ENCODE peak calls at places on chromosomes 6 and 20, in four cellular contexts. X, W, T and P are unnamed samples.

GRCh38 chr6:138691595-138692057 is 81.9 kb upstream of the CCDC28A start:
- DNase-seq in W (no peak), T (no peak), X (no peak), P (peak)

GRCh38 chr6:35240838-35241801 is 18.4 kb upstream of the ZNF76 start:
- DNase-seq in T (no peak), X (peak), W (peak), P (peak)

GRCh38 chr6:124658053-124658452 is 304.2 kb upstream of the RNF217 start:
- DNase-seq in X (no peak), W (no peak), T (no peak), P (no peak)

GRCh38 chr6:38184041-38184779 is 364.7 kb downstream of the ZFAND3 start:
- DNase-seq in X (peak), T (no peak), W (no peak), P (no peak)

GRCh38 chr20:16260911-16261310 is 312.3 kb downstream of the KIF16B start:
- DNase-seq in W (no peak), T (no peak), X (no peak), P (no peak)

GRCh38 chr6:146650799-146651481 is 52.2 kb downstream of the ADGB start:
- DNase-seq in T (no peak), W (no peak), X (no peak), P (no peak)

GRCh38 chr6:158031445-158032353 is 50.0 kb downstream of the SYNJ2 start:
- DNase-seq in T (no peak), W (peak), X (no peak), P (no peak)

GRCh38 chr6:157823001-157823522 is at the start of gene SNX9:
- DNase-seq in X (peak), T (peak), W (peak), P (peak)

GRCh38 chr6:49257549-49257948 is 205.5 kb downstream of the MMUT start:
- DNase-seq in W (no peak), T (no peak), X (no peak), P (no peak)

GRCh38 chr6:50361641-50362331 is 312.1 kb upstream of the DEFB112 start:
- DNase-seq in X (no peak), T (no peak), W (no peak), P (no peak)

GRCh38 chr20:21456207-21456606 is 57.7 kb downstream of the NKX2-2 start:
- DNase-seq in W (no peak), X (no peak), T (no peak), P (no peak)

GRCh38 chr6:27334141-27334540 is 22.1 kb upstream of the POM121L2 start:
- DNase-seq in W (no peak), T (no peak), X (no peak), P (no peak)

GRCh38 chr6:87730310-87730709 is 28.3 kb upstream of the AKIRIN2 start:
- DNase-seq in T (peak), X (no peak), W (no peak), P (no peak)

GRCh38 chr6:130843575-130844320 is 16.5 kb downstream of the SMLR1 start:
- DNase-seq in W (no peak), T (no peak), X (no peak), P (no peak)

GRCh38 chr6:18242062-18242851 is 22.1 kb downstream of the DEK start:
- DNase-seq in W (no peak), T (no peak), X (no peak), P (no peak)

GRCh38 chr6:34242252-34243130 is 5.8 kb downstream of the HMGA1 start:
- DNase-seq in X (no peak), W (peak), T (no peak), P (no peak)

DNA sequence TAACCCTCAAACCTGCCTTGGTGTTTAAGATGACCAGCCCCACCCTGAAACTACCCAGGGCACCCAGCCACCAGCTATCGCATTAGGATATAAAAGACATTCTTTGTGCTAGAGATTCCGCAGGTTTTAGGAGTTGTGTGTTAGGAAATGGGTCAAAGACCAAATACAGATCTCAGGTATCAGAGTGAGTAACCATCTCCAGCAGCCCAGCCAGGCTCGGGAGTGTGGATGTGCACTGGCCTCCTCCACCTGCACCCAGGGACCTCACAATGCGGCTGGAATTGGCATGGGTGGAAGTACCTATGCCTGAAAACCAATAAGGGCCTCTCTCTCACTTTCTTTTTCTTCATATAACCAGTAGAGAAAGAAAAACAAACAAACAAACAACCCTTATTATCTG is 51.1 kb upstream of the CST7 start:
- DNase-seq in T (no peak), W (no peak), X (no peak), P (no peak)
- TF ChIP-seq CTCF in T (no peak), W (no peak), X (no peak), P (no peak)

GRCh38 chr6:3206339-3207015 is 21.0 kb downstream of the TUBB2B start:
- DNase-seq in T (no peak), X (no peak), W (no peak), P (no peak)
- TF ChIP-seq CTCF in T (no peak), X (no peak), W (no peak), P (no peak)

GRCh38 chr6:36978687-36979086 is 7.3 kb downstream of the MTCH1 start:
- DNase-seq in W (no peak), T (no peak), X (no peak), P (no peak)

GRCh38 chr6:36976509-36976908 is 9.5 kb downstream of the MTCH1 start:
- DNase-seq in X (no peak), W (no peak), T (no peak), P (no peak)

GRCh38 chr6:36976931-36977330 is 9.1 kb downstream of the MTCH1 start:
- DNase-seq in X (no peak), W (no peak), T (no peak), P (no peak)

GRCh38 chr6:36976005-36976261 is 10.1 kb downstream of the MTCH1 start:
- DNase-seq in W (no peak), X (no peak), T (no peak), P (no peak)

GRCh38 chr6:36977470-36977941 is 8.5 kb downstream of the MTCH1 start:
- DNase-seq in T (no peak), W (no peak), X (peak), P (no peak)
- TF ChIP-seq CTCF in T (peak), W (peak), X (peak), P (peak)

GRCh38 chr6:121794630-121795029 is 359.2 kb downstream of the GJA1 start:
- DNase-seq in X (no peak), T (no peak), W (no peak), P (no peak)

DNA sequence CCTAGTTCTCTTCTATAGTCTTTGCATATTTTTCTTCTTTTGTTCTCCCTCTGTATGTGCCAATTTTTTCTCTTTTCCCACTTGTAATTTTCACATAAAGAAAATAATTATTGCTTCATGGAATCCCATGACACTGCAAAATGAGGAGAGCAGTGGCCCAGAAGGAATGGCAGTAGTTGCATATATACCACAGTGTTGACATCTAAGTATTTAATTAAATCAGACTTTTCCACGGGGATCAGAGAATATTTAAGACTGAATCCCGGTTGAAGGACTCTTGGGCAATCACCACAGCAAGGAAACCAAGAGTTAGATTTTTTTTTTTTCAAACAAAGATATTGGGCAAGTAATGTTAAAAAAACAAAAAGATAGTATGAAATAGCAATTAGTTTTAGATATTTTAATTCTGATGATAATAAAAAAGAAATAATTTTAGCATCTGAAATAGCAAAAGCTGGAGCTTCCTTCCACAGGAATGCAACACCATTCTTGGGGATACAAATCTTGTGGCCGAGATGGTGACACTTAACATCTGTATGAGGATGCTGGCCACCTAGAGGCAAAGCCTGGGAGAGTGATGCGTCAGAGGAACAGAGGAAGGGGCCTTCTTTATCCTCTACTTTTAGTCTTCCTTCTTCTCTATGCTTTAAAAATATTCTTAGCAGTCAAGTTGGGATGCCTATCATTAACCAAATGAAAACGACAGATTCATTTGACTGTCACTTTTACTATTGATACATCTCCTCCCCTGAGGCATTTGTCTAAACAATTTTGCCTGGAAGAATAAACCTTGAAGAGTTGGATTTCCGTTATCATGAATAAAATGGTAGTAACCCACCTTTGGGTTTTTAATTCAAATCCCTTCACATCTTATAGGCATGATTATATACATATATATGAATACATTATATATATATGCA is 356.2 kb downstream of the GJA1 start:
- DNase-seq in T (no peak), X (peak), W (no peak), P (no peak)
- TF ChIP-seq CTCF in T (no peak), X (no peak), W (no peak), P (no peak)

DNA sequence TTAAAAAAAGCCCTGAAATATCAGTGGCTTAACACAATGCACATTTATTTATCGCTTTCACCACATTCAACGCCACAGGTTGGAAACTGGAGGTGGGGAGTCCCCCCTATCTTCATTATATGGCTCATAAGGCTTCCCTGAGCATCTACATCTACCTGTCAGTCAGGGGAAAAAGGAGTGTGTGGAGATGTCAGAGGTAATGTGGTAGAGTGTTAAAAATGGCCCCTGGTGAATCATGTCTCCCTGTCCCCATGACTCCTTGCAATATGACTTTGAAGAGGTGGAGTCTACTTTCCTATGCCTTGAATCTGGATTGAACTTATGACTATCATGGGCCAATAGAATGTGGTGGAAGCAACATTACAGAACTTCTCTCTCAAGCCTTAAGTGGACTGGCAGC is 65.5 kb upstream of the BTBD3 start:
- DNase-seq in W (no peak), T (no peak), X (no peak), P (no peak)
- TF ChIP-seq CTCF in W (no peak), T (no peak), X (no peak), P (no peak)

GRCh38 chr6:30743099-30744053 is 889 bp upstream of the FLOT1 start:
- DNase-seq in X (no peak), W (peak), T (no peak), P (no peak)

GRCh38 chr6:30741789-30742315 is 635 bp downstream of the FLOT1 start:
- DNase-seq in T (no peak), W (no peak), X (no peak), P (no peak)

GRCh38 chr6:30740993-30741784 is 1.3 kb downstream of the FLOT1 start:
- DNase-seq in W (no peak), X (no peak), T (no peak), P (no peak)

GRCh38 chr6:30742316-30743098 is at the start of gene FLOT1:
- DNase-seq in X (peak), W (peak), T (peak), P (peak)

DNA sequence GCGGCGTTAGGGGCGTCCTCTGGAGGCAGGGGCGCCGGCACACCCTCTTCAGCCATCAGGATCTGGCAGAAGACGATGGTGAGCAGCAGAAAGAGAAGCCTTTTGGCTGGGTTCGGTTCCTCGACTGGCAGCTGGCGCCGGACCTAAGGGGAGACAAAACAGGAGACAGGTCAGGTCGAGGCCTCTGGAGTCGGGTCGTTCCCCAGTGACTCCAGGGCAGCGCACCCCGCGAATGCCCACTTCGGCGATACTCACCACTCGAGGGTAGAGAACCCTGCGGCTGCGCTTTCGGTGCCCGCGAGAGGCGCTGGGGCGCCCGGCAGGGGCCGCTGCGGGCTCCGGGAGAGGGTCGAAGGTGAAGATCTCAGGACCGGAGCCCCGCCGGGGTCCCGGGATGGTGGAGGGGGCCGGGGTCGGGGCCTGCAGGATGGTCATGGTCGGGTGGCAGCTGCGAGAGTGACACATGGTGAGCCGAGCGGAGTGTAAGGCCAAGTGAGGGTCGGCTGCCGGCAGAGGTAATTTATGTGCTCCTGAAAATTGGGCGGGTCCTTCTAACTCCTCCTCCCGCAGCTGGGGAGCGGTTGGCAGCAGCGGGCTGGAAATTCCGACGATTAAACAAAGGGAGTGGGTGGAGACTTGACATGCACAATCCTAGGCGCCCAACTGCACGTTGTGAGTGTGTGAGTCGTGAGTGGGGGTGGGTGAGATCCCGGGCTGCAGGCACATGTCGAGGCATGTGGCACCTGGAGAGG is at the start of gene IER3:
- DNase-seq in X (peak), W (peak), T (peak), P (peak)
- TF ChIP-seq CTCF in X (peak), W (peak), T (peak), P (peak)

GRCh38 chr20:44942264-44942973 is 17.8 kb downstream of the TOMM34 start:
- DNase-seq in T (no peak), W (no peak), X (peak), P (no peak)
- TF ChIP-seq CTCF in T (no peak), W (no peak), X (no peak), P (peak)

DNA sequence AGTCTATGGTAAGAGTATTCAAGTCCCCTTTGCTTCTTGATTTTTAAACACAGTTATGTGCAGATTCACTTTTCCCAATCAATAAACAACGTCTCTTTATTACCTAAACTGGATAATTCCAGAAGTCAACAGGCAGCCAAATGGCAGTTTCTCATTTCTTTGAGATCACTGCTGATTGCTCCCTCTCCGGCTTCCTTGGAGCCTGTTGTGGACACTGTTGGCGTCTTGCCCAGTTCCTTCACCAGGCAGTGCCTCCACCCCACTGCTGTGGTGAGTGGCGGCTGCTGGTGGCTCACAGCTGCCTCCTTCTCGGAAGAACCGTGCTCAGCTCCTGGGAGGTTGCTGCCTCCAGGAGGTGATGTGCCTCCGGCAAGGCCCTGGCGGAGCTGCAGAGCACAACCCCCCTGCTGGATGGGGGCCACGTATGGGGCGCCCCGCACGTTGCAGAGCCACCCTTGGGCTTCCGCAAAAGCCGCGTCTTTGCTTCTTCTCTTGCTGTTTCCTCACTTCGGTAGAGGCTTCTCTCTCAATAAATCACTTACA is 105.1 kb upstream of the CNKSR3 start:
- DNase-seq in W (peak), X (peak), T (peak), P (no peak)
- TF ChIP-seq CTCF in W (no peak), X (no peak), T (no peak), P (no peak)

DNA sequence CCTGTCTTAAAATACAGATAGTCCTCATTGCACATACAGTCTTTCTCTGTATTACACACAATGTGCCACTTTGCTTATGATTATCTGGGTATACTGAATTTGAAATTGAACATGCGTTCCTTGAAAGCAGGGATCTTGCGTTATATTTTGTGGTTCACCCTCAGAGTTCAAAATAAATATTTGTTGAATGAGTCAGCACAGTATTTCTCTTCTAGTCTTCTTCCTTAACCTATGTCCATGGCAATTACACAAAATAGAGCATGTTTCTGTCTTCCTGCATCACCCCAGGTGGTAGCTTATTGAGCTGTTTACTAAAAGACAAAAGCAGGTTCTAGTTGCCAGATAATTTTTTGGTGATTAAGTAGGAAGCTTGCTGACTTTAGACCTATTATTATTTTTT is 272.9 kb upstream of the FERMT1 start:
- DNase-seq in X (no peak), T (no peak), W (no peak), P (no peak)
- TF ChIP-seq CTCF in X (no peak), T (no peak), W (no peak), P (no peak)

DNA sequence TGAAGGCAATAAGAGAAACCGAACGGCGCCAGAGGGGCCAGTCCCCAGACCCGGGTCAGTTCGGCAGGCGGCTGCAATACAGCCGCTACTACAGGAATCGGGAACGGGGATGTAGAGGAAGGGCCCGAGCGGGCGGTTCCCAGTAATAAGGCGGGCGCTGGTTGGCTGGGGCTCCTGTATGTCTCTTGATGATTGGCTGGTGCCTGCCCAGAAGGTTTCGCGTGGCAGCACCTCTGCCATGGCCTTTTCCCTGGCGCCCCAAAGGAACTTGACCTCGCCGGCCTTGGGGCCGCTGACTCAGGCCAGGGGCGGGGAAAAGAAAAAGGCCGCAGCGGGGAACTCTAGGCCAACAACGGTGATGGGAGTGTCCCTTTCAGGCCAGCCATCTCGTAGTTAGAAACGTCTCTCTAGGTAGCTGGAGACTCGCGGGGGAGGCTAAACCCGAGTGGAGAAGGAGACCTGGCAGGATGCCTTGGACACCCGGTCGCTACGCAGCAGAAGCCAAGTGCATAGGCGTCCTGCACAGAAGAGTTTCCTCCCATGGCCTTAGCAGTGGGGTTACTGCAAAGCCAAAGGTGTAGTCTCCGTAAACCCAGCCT is at the start of gene IBTK:
- DNase-seq in T (peak), W (peak), X (peak), P (peak)
- TF ChIP-seq CTCF in T (no peak), W (no peak), X (no peak), P (no peak)